ENCODE peak calls at places on chromosomes 2 and 18, in six cellular contexts. D is upper lobe of left lung, Q is GM06990, T is astrocyte of the spinal cord, A is right lobe of liver, I is ovary. C is an unnamed sample.

GRCh38 chr2:10231551-10232085 is 71.1 kb upstream of the HPCAL1 start:
- DNase-seq in D (no peak), Q (no peak), T (no peak), A (peak), I (no peak), C (no peak)

GRCh38 chr18:23365602-23366001 is 87.5 kb upstream of the RIOK3 start:
- DNase-seq in D (no peak), Q (no peak), T (peak), A (no peak), I (no peak), C (no peak)

GRCh38 chr2:161710131-161710915 is 86.1 kb downstream of the SLC4A10 start:
- DNase-seq in D (no peak), Q (no peak), T (peak), A (no peak), I (no peak), C (no peak)

GRCh38 chr18:71878226-71878625 is 665.9 kb downstream of the CBLN2 start:
- DNase-seq in D (no peak), Q (no peak), T (peak), A (no peak), I (no peak), C (no peak)

GRCh38 chr2:39433586-39434195 is 3.4 kb downstream of the MAP4K3 start:
- DNase-seq in D (no peak), Q (no peak), T (no peak), A (no peak), I (no peak), C (no peak)

GRCh38 chr2:120860579-120860922 is 124.9 kb downstream of the GLI2 start:
- DNase-seq in D (no peak), Q (no peak), T (no peak), A (no peak), I (no peak), C (no peak)

GRCh38 chr2:236740506-236740905 is 170.9 kb downstream of the ACKR3 start:
- DNase-seq in D (no peak), Q (no peak), T (no peak), A (no peak), I (no peak), C (no peak)

GRCh38 chr2:117674172-117674571 is 140.3 kb upstream of the DDX18 start:
- DNase-seq in D (no peak), Q (no peak), T (no peak), A (no peak), I (no peak), C (no peak)

GRCh38 chr2:154259030-154259429 is 387.3 kb downstream of the GALNT13 start:
- DNase-seq in D (no peak), Q (no peak), T (no peak), A (no peak), I (no peak), C (no peak)

GRCh38 chr2:151776367-151776766 is 42.1 kb upstream of the NEB start:
- DNase-seq in D (no peak), Q (no peak), T (no peak), A (no peak), I (no peak), C (no peak)

GRCh38 chr18:49061239-49061905 is 110.6 kb upstream of the SMAD7 start:
- DNase-seq in D (no peak), Q (no peak), T (no peak), A (no peak), I (no peak), C (no peak)

GRCh38 chr18:3199942-3200645 is 19.7 kb downstream of the MYOM1 start:
- DNase-seq in D (no peak), Q (no peak), T (no peak), A (no peak), I (no peak), C (no peak)

GRCh38 chr2:149006883-149007543 is 31.5 kb upstream of the LYPD6B start:
- DNase-seq in D (no peak), Q (no peak), T (no peak), A (no peak), I (no peak), C (no peak)

GRCh38 chr2:217911283-217911965 is 91.4 kb downstream of the TNS1 start:
- DNase-seq in D (no peak), Q (no peak), T (no peak), A (no peak), I (peak), C (no peak)

GRCh38 chr2:237653791-237654558 is 26.6 kb downstream of the LRRFIP1 start:
- DNase-seq in D (no peak), Q (no peak), T (no peak), A (no peak), I (no peak), C (no peak)

GRCh38 chr2:183070942-183071844 is 7.4 kb upstream of the DUSP19 start:
- DNase-seq in D (peak), Q (no peak), T (peak), A (peak), I (no peak), C (no peak)

GRCh38 chr2:162333968-162334367 is 10.0 kb upstream of the GCA start:
- DNase-seq in D (peak), Q (no peak), T (no peak), A (no peak), I (peak), C (no peak)

GRCh38 chr2:72204156-72204781 is 56.6 kb upstream of the CYP26B1 start:
- DNase-seq in D (no peak), Q (no peak), T (peak), A (peak), I (no peak), C (no peak)

GRCh38 chr2:72193723-72194122 is 46.1 kb upstream of the CYP26B1 start:
- DNase-seq in D (no peak), Q (no peak), T (no peak), A (no peak), I (no peak), C (no peak)

DNA sequence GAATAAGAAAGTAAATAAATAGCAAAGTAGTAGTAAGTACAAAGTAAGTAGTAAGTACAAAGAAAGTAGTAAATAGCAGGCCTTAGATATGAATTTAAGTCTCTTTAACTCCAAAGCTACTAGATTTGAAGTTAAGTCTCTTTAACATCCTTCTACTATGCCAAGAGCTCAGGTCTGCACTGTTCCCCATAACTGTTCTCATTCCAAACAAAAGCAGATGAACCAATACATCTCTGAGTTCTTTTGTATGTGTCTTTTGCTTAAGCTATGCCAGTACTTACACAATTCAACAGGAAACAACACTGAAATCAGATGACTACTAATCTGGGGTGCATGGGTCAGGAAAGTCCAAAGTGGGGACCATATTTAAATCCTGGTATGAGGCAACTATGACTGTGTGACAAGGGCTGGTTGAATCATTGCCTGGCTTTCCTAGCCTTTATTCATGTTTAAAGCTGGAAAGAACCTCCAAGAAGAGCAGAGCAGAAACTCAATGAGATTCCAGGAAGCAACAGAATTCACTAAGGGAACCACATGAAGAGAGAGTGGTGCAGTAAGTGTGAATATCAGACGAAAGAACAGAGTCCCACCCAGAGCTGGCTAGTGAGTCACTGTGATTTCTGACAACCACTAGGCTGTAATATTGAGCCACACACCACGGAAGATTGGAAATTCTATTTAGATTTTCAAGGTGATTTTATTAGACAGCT is 51.0 kb upstream of the CYP26B1 start:
- DNase-seq in D (no peak), Q (no peak), T (peak), A (no peak), I (no peak), C (no peak)
- TF ChIP-seq CTCF in D (no peak), Q (no peak), T (peak), A (no peak), I (no peak), C (no peak)

DNA sequence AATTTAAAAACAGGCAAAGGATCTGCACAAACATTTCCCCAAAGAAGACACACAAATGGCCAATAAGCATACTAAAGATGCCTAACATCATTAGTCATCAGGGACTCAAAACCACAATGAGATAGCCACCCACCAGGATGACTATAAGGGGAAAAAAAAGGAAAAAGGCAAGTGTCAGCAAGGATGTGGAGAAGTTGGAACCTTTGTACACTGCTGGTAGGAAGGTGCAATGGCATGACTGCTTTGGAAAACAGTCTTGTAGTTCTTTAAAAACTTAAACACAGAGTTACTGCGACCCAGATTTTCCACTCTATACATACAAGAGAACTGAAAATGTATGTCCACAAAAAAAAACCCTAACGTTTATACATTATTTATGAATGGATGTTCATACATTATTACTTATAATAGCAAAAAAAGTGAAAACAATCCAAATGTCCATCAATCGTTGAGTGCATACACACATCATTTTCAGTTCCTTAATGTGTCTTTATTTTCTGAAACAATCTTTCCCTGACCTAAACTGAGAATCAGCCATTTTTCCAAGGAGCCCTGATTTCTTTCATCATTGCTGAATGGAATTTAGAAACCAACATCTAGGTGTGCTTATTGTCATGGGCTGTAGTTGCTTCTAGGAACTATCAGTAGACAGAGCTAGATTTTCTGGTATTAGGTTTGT is 64.7 kb upstream of the TLK1 start:
- DNase-seq in D (no peak), Q (no peak), T (peak), A (no peak), I (no peak), C (no peak)
- TF ChIP-seq CTCF in D (no peak), Q (no peak), T (peak), A (no peak), I (no peak), C (no peak)

GRCh38 chr2:24919977-24920812 is at the start of gene ADCY3:
- DNase-seq in D (peak), Q (peak), T (no peak), A (no peak), I (peak), C (peak)

GRCh38 chr2:24923106-24923505 is 3.1 kb upstream of the ADCY3 start:
- DNase-seq in D (no peak), Q (no peak), T (no peak), A (no peak), I (no peak), C (no peak)

GRCh38 chr2:24922556-24922955 is 2.5 kb upstream of the ADCY3 start:
- DNase-seq in D (no peak), Q (no peak), T (no peak), A (no peak), I (no peak), C (no peak)

GRCh38 chr2:24919100-24919976 is 699 bp downstream of the ADCY3 start:
- DNase-seq in D (no peak), Q (peak), T (no peak), A (no peak), I (peak), C (no peak)

GRCh38 chr2:24920813-24921441 is 890 bp upstream of the ADCY3 start:
- DNase-seq in D (no peak), Q (peak), T (no peak), A (no peak), I (no peak), C (no peak)
- TF ChIP-seq CTCF in D (no peak), Q (peak), T (peak), A (peak), I (no peak), C (no peak)

GRCh38 chr2:196535742-196536141 is 103.8 kb upstream of the CCDC150 start:
- DNase-seq in D (no peak), Q (no peak), T (peak), A (no peak), I (no peak), C (no peak)
- TF ChIP-seq CTCF in D (no peak), Q (no peak), T (peak), A (no peak), I (no peak), C (no peak)

GRCh38 chr2:225462945-225463344 is 63.4 kb downstream of the NYAP2 start:
- DNase-seq in D (no peak), Q (no peak), T (no peak), A (no peak), I (no peak), C (no peak)
- TF ChIP-seq CTCF in D (no peak), Q (no peak), T (no peak), A (no peak), I (no peak), C (no peak)

DNA sequence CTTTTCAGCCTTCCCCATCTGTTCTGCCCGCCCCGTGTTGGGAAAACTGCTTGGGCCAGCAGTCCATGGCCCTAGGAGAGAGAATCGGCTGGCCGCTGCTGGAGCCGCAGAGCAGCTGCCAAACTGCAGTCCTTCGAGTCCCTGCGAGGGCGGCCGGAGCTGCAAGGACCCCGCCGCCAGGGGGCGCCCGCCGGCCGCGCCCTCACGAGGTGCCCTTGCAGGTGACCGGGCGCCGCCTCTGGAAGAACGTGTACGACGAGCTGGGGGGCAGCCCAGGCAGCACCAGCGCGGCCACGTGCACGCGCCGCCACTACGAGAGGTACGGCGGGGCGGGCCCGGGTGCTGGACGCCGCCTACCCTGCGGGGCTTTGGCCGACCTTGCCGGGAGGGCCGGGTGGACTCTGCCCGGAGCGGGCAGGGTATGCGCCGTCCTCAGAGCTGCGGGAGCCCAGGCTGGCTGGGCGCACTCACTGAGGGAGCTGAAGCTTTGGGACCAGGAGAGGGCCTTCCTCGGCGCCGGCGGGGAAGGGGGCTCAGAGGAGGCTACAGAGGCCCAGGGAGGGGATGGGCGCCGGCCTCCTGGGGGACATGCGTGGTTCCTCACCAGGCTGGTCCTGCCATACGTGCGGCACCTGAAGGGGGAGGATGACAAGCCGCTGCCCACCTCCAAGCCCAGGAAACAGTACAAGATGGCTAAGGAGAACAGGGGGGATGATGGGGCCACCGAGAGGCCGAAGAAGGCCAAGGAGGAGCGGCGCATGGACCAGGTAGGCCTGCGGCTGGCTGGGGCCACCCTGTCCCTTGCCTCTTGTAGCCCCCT is 13.6 kb downstream of the ARID5A start:
- DNase-seq in D (peak), Q (no peak), T (no peak), A (peak), I (peak), C (no peak)
- TF ChIP-seq CTCF in D (peak), Q (no peak), T (peak), A (peak), I (no peak), C (no peak)

GRCh38 chr2:203672856-203673255 is 33.6 kb upstream of the CD28 start:
- DNase-seq in D (no peak), Q (no peak), T (peak), A (no peak), I (no peak), C (no peak)

GRCh38 chr2:203669820-203670219 is 36.6 kb upstream of the CD28 start:
- DNase-seq in D (no peak), Q (no peak), T (peak), A (no peak), I (no peak), C (no peak)

GRCh38 chr2:203673933-203674332 is 32.5 kb upstream of the CD28 start:
- DNase-seq in D (no peak), Q (peak), T (peak), A (no peak), I (no peak), C (no peak)

GRCh38 chr2:203671876-203672275 is 34.6 kb upstream of the CD28 start:
- DNase-seq in D (no peak), Q (no peak), T (no peak), A (no peak), I (no peak), C (no peak)

GRCh38 chr2:203670939-203671338 is 35.5 kb upstream of the CD28 start:
- DNase-seq in D (peak), Q (no peak), T (no peak), A (no peak), I (no peak), C (no peak)
- TF ChIP-seq CTCF in D (no peak), Q (no peak), T (no peak), A (no peak), I (no peak), C (no peak)

GRCh38 chr2:11477994-11478393 is 12.0 kb upstream of the E2F6 start:
- DNase-seq in D (peak), Q (no peak), T (peak), A (peak), I (peak), C (peak)
- TF ChIP-seq CTCF in D (peak), Q (peak), T (peak), A (peak), I (peak), C (peak)

DNA sequence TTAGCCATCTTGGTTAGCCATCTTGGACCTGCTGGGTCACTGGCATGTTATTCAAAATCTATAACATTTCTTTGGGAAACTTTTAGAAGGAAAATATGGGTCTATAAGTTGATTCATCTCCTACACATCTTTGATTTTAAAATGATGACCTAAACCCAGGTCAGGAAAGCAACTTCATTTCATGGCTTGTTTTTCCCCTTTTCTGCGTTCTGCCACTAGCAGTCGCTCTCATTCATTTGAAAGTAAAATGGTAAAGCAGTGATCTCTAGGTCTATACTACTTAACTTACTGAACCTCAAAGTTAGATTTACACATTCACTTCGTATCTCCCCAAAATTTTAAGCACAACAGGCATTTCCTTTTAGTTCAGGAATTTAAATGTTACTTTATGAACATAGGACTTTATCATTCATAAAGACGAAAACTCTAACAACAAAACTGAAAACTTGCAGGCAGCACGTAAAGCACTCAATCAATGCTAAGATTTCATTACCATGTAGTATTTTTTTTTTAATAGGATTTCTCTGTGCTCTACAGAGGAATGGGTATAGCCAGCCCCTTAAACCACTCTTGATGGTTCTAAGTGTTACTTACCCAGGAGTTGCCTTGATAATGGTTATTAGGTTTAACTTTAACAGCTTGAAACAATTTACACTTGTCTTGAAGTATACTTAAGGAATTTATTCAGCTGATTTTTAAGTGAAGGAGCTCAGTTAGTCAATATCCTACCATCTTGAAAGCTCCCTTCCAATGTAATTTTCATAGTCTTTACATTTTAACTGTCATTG is 62.5 kb downstream of the GORASP2 start:
- DNase-seq in D (no peak), Q (no peak), T (no peak), A (no peak), I (no peak), C (no peak)
- TF ChIP-seq CTCF in D (no peak), Q (no peak), T (peak), A (no peak), I (no peak), C (no peak)

DNA sequence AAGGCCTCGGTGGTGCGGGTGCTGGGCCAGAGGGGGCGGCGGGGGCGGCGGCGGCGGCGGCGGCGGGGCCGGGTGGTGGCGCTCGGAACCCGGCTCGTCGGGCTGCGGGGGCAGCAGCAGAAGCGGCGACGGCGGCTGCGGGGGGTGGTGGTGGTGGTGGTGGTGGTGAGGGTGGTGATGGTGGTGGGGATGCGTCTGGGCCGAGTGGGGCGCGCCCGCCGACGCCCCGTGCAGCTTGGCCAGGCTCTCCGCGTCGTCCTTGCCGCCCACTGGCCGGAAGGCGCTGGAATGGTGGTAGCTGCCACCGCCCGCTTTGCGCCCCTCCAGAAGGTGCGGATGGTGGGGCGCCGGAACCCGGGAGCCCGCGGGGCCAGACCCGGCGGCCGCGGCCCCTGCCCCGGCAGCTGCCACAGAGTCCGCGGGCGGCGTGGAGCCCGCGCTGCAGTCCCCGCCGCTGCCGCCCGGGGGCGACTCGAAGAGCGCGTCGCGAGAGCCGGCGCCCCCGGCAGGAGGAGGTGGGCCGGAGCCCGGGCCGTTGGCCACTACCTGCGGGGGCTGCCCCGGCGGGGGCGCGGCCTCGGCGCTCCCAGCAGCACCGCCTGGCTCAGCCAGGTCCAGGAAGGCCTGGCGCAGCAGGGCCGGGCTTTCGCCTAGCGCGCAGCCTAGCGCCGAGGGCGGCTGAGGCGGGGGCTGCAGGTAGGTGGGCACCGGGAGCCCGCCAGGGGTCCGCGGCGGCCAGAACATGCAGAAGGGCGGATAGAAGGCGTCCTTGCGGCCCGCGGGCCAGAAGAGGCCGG is 4.2 kb downstream of the SKOR2 start:
- DNase-seq in D (no peak), Q (no peak), T (no peak), A (no peak), I (no peak), C (no peak)
- TF ChIP-seq CTCF in D (no peak), Q (no peak), T (peak), A (peak), I (no peak), C (no peak)